ENCODE peak calls at places on chromosomes 16 and 17, in six cellular contexts. D, L, O, H, B and S are unnamed samples.

GRCh38 chr17:83050651-83051422 is 28.6 kb upstream of the METRNL start:
- DNase-seq in D (peak), L (no peak), O (no peak), H (peak), B (no peak), S (no peak)

GRCh38 chr17:33725675-33726271 is 432.7 kb upstream of the ASIC2 start:
- DNase-seq in D (peak), L (peak), O (peak), H (no peak), B (no peak), S (peak)

GRCh38 chr17:17151055-17151454 is 55.1 kb downstream of the PLD6 start:
- DNase-seq in D (no peak), L (peak), O (peak), H (no peak), B (peak), S (peak)

GRCh38 chr16:85556456-85557082 is 56.6 kb upstream of the GSE1 start:
- DNase-seq in D (peak), L (peak), O (no peak), H (no peak), B (no peak), S (no peak)

GRCh38 chr17:73278465-73279453 is 17.1 kb upstream of the CPSF4L start:
- DNase-seq in D (peak), L (peak), O (peak), H (no peak), B (peak), S (no peak)

GRCh38 chr16:28180660-28181556 is 30.9 kb downstream of the XPO6 start:
- DNase-seq in D (no peak), L (peak), O (peak), H (no peak), B (peak), S (no peak)

GRCh38 chr16:64051826-64052225 is 1070.0 kb downstream of the CDH11 start:
- DNase-seq in D (no peak), L (peak), O (peak), H (no peak), B (no peak), S (peak)

GRCh38 chr17:81486174-81486810 is 26.3 kb downstream of the ACTG1 start:
- DNase-seq in D (no peak), L (no peak), O (no peak), H (no peak), B (no peak), S (no peak)

GRCh38 chr17:67569873-67570272 is 147.9 kb upstream of the NOL11 start:
- DNase-seq in D (no peak), L (peak), O (no peak), H (no peak), B (no peak), S (no peak)

GRCh38 chr16:63684116-63684515 is 1437.7 kb downstream of the CDH11 start:
- DNase-seq in D (no peak), L (no peak), O (no peak), H (no peak), B (no peak), S (no peak)

GRCh38 chr16:53893731-53894435 is 189.9 kb downstream of the FTO start:
- DNase-seq in D (no peak), L (peak), O (peak), H (no peak), B (peak), S (peak)

GRCh38 chr17:78127888-78128615 is 503 bp downstream of the TMC6 start:
- DNase-seq in D (peak), L (no peak), O (no peak), H (peak), B (no peak), S (no peak)

DNA sequence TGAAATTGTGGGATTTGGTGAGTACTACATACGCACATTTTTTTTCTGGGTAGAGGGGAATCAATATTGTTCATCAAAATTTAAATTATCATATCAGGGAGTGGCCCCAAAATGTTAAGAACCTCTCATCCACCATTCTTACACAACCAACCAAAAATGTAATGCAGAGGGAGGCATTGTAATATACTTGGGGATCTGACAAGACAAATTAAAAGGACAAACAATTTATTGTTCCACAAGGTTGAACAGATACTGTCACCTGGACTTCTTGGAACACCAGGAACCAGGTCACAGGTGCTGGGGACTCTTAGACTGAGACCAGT is 14.7 kb upstream of the HOXB9 start:
- DNase-seq in D (peak), L (no peak), O (no peak), H (no peak), B (no peak), S (no peak)
- H3K4me3 ChIP-seq in D (no peak), L (no peak), O (no peak), H (no peak), B (no peak), S (no peak)

GRCh38 chr17:10278218-10278617 is 79.8 kb upstream of the GAS7 start:
- DNase-seq in D (peak), L (no peak), O (no peak), H (no peak), B (no peak), S (no peak)
- H3K4me3 ChIP-seq in D (no peak), L (no peak), O (peak), H (no peak), B (no peak), S (no peak)

GRCh38 chr17:39663688-39664580 is 1.2 kb upstream of the TCAP start:
- DNase-seq in D (peak), L (no peak), O (no peak), H (no peak), B (no peak), S (no peak)
- H3K4me3 ChIP-seq in D (peak), L (no peak), O (no peak), H (no peak), B (no peak), S (no peak)

DNA sequence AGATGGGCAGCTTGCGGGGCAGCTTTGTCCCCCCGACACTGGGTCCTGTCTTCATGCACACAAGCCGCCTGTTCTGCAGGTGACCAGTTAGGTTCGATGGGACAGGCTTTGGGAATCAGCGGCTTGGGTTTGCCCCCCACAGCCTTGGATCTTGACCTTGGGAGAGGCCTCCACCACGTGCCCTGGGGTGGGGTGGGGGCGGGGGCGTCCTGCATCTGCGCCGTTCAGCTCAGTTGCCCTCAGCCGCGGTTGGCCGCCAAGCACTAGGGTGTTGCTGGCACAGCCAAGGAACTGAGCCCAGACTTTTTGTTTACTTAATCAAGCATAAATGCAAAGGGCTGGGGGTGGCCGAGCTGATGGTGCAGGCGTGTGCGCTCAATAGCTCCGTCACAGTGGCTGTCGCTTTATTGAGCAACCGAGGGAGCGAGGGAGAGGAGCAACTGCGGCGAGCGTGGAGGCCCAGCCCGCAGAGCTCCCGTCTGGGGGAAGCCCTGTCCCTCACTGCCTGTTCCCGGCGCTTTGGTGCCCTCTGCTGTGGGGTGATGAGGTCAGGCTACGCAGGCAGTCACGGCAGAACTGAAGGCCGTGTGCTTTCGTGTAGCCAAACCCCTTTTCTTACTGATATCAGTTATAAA is 33.9 kb downstream of the JPH3 start:
- DNase-seq in D (peak), L (peak), O (peak), H (peak), B (peak), S (peak)
- H3K4me3 ChIP-seq in D (no peak), L (no peak), O (no peak), H (no peak), B (no peak), S (no peak)

GRCh38 chr17:6712058-6712853 is 913 bp downstream of the SLC13A5 start:
- DNase-seq in D (peak), L (peak), O (peak), H (peak), B (peak), S (no peak)

GRCh38 chr17:6713918-6714271 is 726 bp upstream of the SLC13A5 start:
- DNase-seq in D (no peak), L (no peak), O (no peak), H (peak), B (no peak), S (no peak)

GRCh38 chr17:6713130-6713917 is at the start of gene SLC13A5:
- DNase-seq in D (peak), L (peak), O (peak), H (peak), B (no peak), S (no peak)

GRCh38 chr17:6711681-6712057 is 1.5 kb downstream of the SLC13A5 start:
- DNase-seq in D (peak), L (no peak), O (no peak), H (peak), B (no peak), S (no peak)

GRCh38 chr17:6712854-6713129 is 377 bp downstream of the SLC13A5 start:
- DNase-seq in D (peak), L (no peak), O (no peak), H (peak), B (no peak), S (no peak)
- H3K4me3 ChIP-seq in D (peak), L (no peak), O (no peak), H (no peak), B (no peak), S (no peak)